ENCODE peak calls at places on chromosome 17, in five cellular contexts. One of them, this sample, is unnamed.

GRCh38 chr17:19482571-19482970 is 51.1 kb upstream of the SLC47A1 start:
- DNase-seq in CD8-positive, alpha-beta T cell: no peak
- DNase-seq in right lobe of liver: no peak
- DNase-seq in heart left ventricle: no peak
- DNase-seq in fibroblast of lung: peak; percentile 54
- DNase-seq in this sample: no peak

GRCh38 chr17:55845385-55845784 is 94.5 kb downstream of the PCTP start:
- DNase-seq in CD8-positive, alpha-beta T cell: peak; percentile 19
- DNase-seq in right lobe of liver: peak; percentile 54
- DNase-seq in heart left ventricle: peak; percentile 53
- DNase-seq in fibroblast of lung: peak; percentile 55
- DNase-seq in this sample: peak; percentile 33

GRCh38 chr17:42937712-42938596 is 26.3 kb downstream of the AARSD1 start:
- DNase-seq in CD8-positive, alpha-beta T cell: peak; percentile 23
- DNase-seq in right lobe of liver: no peak
- DNase-seq in heart left ventricle: peak; percentile 33
- DNase-seq in fibroblast of lung: peak; percentile 74
- DNase-seq in this sample: no peak

GRCh38 chr17:66200685-66201092 is 8.8 kb upstream of the CEP112 start:
- DNase-seq in CD8-positive, alpha-beta T cell: peak; percentile 45
- DNase-seq in right lobe of liver: peak; percentile 68
- DNase-seq in heart left ventricle: peak; percentile 42
- DNase-seq in fibroblast of lung: peak; percentile 86
- DNase-seq in this sample: no peak

GRCh38 chr17:67210915-67211314 is 34.1 kb downstream of the HELZ start:
- DNase-seq in CD8-positive, alpha-beta T cell: no peak
- DNase-seq in right lobe of liver: no peak
- DNase-seq in heart left ventricle: no peak
- DNase-seq in fibroblast of lung: no peak
- DNase-seq in this sample: no peak

GRCh38 chr17:78358538-78359215 is 1.2 kb downstream of the SOCS3 start:
- DNase-seq in CD8-positive, alpha-beta T cell: peak; percentile 36
- DNase-seq in right lobe of liver: no peak
- DNase-seq in heart left ventricle: no peak
- DNase-seq in fibroblast of lung: peak; percentile 56
- DNase-seq in this sample: no peak

GRCh38 chr17:915416-916201 is 64.0 kb downstream of the NXN start:
- DNase-seq in CD8-positive, alpha-beta T cell: no peak
- DNase-seq in right lobe of liver: no peak
- DNase-seq in heart left ventricle: peak; percentile 63
- DNase-seq in fibroblast of lung: no peak
- DNase-seq in this sample: no peak

GRCh38 chr17:2058521-2059124 is 3.7 kb downstream of the HIC1 start:
- DNase-seq in CD8-positive, alpha-beta T cell: peak; percentile 59
- DNase-seq in right lobe of liver: peak; percentile 88
- DNase-seq in heart left ventricle: peak; percentile 83
- DNase-seq in fibroblast of lung: peak; percentile 81
- DNase-seq in this sample: peak; percentile 85

GRCh38 chr17:63626551-63627228 is 4.5 kb downstream of the MAP3K3 start:
- DNase-seq in CD8-positive, alpha-beta T cell: no peak
- DNase-seq in right lobe of liver: no peak
- DNase-seq in heart left ventricle: no peak
- DNase-seq in fibroblast of lung: peak; percentile 29
- DNase-seq in this sample: no peak

GRCh38 chr17:22435231-22435974 is 743.1 kb downstream of the KCNJ18 start:
- DNase-seq in CD8-positive, alpha-beta T cell: no peak
- DNase-seq in right lobe of liver: no peak
- DNase-seq in heart left ventricle: no peak
- DNase-seq in fibroblast of lung: no peak
- DNase-seq in this sample: no peak

GRCh38 chr17:39735882-39736281 is 1.9 kb upstream of the GRB7 start:
- DNase-seq in CD8-positive, alpha-beta T cell: no peak
- DNase-seq in right lobe of liver: no peak
- DNase-seq in heart left ventricle: no peak
- DNase-seq in fibroblast of lung: no peak
- DNase-seq in this sample: peak; percentile 15

GRCh38 chr17:4951486-4951885 is 567 bp downstream of the ENO3 start:
- DNase-seq in CD8-positive, alpha-beta T cell: no peak
- DNase-seq in right lobe of liver: no peak
- DNase-seq in heart left ventricle: peak; percentile 59
- DNase-seq in fibroblast of lung: no peak
- DNase-seq in this sample: peak; percentile 13

GRCh38 chr17:732788-733720 is 658 bp downstream of the TLCD3A start:
- DNase-seq in CD8-positive, alpha-beta T cell: peak; percentile 39
- DNase-seq in right lobe of liver: no peak
- DNase-seq in heart left ventricle: peak; percentile 39
- DNase-seq in fibroblast of lung: peak; percentile 38
- DNase-seq in this sample: peak; percentile 87

DNA sequence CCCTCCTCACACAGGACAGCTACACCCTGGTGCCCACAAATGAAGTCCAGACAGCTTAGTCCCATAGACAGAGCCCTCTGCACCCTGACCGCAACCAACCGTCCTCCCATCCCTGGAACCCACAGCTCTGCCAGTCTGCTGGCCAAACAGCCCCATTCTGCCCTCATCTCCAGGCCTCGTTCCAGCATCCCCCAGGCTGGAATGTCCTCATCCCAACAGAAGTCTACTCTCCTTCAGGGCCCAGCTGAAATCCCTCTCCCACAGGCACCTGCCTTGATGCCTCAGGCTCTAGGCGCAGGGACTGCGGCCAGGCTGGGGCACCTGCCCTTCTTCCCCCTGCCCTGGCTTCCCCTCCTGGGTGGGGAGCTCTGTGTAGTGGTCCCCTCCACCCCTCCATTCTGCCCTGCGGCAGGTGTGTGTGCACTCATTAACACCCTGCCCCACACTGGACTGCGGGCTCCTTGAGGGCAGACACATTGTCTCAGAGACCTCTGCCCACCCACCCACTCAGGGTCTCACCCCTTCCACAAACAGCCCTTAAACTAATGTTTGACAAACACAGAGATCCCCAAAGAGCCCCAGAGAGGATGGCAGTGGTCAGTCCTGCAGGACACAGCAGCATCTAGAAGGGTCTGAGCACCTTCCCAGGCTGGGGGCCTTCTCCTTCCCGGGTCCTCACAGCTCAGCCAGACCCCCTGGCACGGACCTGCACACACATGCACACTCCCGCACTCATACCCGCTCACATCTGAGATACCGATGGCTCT is 830 bp downstream of the GRIN2C start:
- DNase-seq in CD8-positive, alpha-beta T cell: no peak
- DNase-seq in right lobe of liver: no peak
- DNase-seq in heart left ventricle: no peak
- DNase-seq in fibroblast of lung: no peak
- DNase-seq in this sample: no peak
- H3K4me3 ChIP-seq in CD8-positive, alpha-beta T cell: no peak overlapping the region
- H3K4me3 ChIP-seq in right lobe of liver: no peak overlapping the region
- H3K4me3 ChIP-seq in heart left ventricle: no peak overlapping the region
- H3K4me3 ChIP-seq in fibroblast of lung: no peak overlapping the region
- H3K4me3 ChIP-seq in this sample: no peak overlapping the region

GRCh38 chr17:6343736-6344135 is 91.2 kb downstream of the AIPL1 start:
- DNase-seq in CD8-positive, alpha-beta T cell: no peak
- DNase-seq in right lobe of liver: no peak
- DNase-seq in heart left ventricle: no peak
- DNase-seq in fibroblast of lung: no peak
- DNase-seq in this sample: no peak

GRCh38 chr17:6346986-6347385 is 87.9 kb downstream of the AIPL1 start:
- DNase-seq in CD8-positive, alpha-beta T cell: no peak
- DNase-seq in right lobe of liver: peak; percentile 15
- DNase-seq in heart left ventricle: no peak
- DNase-seq in fibroblast of lung: no peak
- DNase-seq in this sample: no peak

GRCh38 chr17:6347776-6348175 is 87.1 kb downstream of the AIPL1 start:
- DNase-seq in CD8-positive, alpha-beta T cell: no peak
- DNase-seq in right lobe of liver: peak; percentile 27
- DNase-seq in heart left ventricle: no peak
- DNase-seq in fibroblast of lung: no peak
- DNase-seq in this sample: no peak

GRCh38 chr17:6343191-6343590 is 91.7 kb downstream of the AIPL1 start:
- DNase-seq in CD8-positive, alpha-beta T cell: no peak
- DNase-seq in right lobe of liver: peak; percentile 10
- DNase-seq in heart left ventricle: no peak
- DNase-seq in fibroblast of lung: no peak
- DNase-seq in this sample: no peak

DNA sequence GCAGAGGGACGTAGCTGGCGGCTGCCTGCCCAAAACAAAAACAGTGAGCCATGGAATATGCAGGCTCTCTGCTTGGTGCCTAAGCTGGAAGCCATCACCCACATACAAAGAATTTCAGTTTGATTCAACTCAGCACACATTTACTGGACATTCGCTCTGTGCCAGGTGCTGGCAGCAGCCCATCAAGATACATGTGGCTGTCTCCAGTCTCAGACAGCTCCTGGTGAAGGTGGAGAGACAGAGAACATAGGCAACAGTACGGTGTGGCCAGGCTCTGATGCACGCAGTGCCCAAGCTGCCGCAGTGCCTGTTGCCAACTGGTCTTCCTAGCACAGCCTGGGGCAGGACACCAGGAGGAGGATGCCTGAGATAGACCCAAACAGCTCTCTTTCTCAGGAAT is 88.5 kb downstream of the AIPL1 start:
- DNase-seq in CD8-positive, alpha-beta T cell: no peak
- DNase-seq in right lobe of liver: peak; percentile 27
- DNase-seq in heart left ventricle: no peak
- DNase-seq in fibroblast of lung: no peak
- DNase-seq in this sample: no peak
- TF ChIP-seq CTCF in CD8-positive, alpha-beta T cell: no peak
- TF ChIP-seq CTCF in right lobe of liver: no peak
- TF ChIP-seq CTCF in heart left ventricle: no peak
- TF ChIP-seq CTCF in fibroblast of lung: no peak
- TF ChIP-seq CTCF in this sample: no peak

DNA sequence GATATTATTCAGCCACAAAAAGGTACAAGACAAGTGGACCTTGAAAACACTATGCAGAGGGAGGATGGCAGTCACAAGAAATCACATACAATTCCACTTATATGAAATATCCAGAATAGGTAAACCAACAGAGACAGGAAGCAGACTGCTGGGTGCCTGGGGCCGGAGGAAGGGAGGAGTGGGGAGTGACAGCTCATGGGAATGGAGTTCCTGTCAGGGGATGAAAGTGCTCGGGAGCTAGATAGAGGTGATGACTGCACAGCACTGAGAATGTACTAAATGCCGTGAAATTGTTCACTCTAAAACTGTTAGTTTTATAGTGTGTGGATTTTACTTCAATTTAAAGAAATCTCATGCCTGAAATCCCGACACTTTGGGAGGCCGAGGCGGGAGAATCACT is 74.2 kb upstream of the MED9 start:
- DNase-seq in CD8-positive, alpha-beta T cell: no peak
- DNase-seq in right lobe of liver: no peak
- DNase-seq in heart left ventricle: no peak
- DNase-seq in fibroblast of lung: no peak
- DNase-seq in this sample: no peak
- H3K4me1 ChIP-seq in CD8-positive, alpha-beta T cell: peaks cover 50% of the 10 kb centered on the region
- H3K4me1 ChIP-seq in right lobe of liver: no peaks in the 10 kb centered on the region
- H3K4me1 ChIP-seq in heart left ventricle: no peaks in the 10 kb centered on the region
- H3K4me1 ChIP-seq in fibroblast of lung: peaks cover 2% of the 10 kb centered on the region
- H3K4me1 ChIP-seq in this sample: no peaks in the 10 kb centered on the region

GRCh38 chr17:34283571-34283970 is 2.0 kb upstream of the CCL11 start:
- DNase-seq in CD8-positive, alpha-beta T cell: no peak
- DNase-seq in right lobe of liver: no peak
- DNase-seq in heart left ventricle: no peak
- DNase-seq in fibroblast of lung: no peak
- DNase-seq in this sample: no peak

GRCh38 chr17:34287858-34288257 is 2.3 kb downstream of the CCL11 start:
- DNase-seq in CD8-positive, alpha-beta T cell: no peak
- DNase-seq in right lobe of liver: no peak
- DNase-seq in heart left ventricle: no peak
- DNase-seq in fibroblast of lung: no peak
- DNase-seq in this sample: no peak

GRCh38 chr17:34285304-34285792 is at the start of gene CCL11:
- DNase-seq in CD8-positive, alpha-beta T cell: no peak
- DNase-seq in right lobe of liver: no peak
- DNase-seq in heart left ventricle: no peak
- DNase-seq in fibroblast of lung: no peak
- DNase-seq in this sample: no peak
- H3K4me3 ChIP-seq in CD8-positive, alpha-beta T cell: no peak within 1 kb of the TSS
- H3K4me3 ChIP-seq in right lobe of liver: no peak within 1 kb of the TSS
- H3K4me3 ChIP-seq in heart left ventricle: peak within 1 kb of the TSS; percentile 5
- H3K4me3 ChIP-seq in fibroblast of lung: no peak within 1 kb of the TSS
- H3K4me3 ChIP-seq in this sample: no peak within 1 kb of the TSS

DNA sequence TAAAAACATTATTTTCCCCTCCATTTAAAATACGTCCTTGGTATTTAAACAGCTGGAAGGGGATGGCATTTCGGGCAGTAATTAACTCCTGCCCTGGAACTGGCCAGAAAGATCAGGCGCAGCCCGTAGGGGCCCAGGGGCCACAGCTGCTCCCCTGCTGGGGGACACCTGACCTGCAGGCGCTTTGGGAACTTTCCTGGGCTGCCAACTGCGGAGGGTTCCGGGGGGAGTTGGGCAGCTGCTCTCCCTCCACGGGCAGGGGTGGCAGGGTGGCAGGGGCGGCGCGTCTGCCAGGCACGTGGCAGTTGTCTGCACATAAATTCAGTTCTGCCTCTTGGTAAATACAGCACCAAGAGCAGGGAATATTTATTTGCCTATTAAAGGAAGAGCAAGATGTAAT is 30.1 kb upstream of the CHMP6 start:
- DNase-seq in CD8-positive, alpha-beta T cell: no peak
- DNase-seq in right lobe of liver: no peak
- DNase-seq in heart left ventricle: no peak
- DNase-seq in fibroblast of lung: no peak
- DNase-seq in this sample: no peak
- TF ChIP-seq CTCF in CD8-positive, alpha-beta T cell: no peak
- TF ChIP-seq CTCF in right lobe of liver: no peak
- TF ChIP-seq CTCF in heart left ventricle: no peak
- TF ChIP-seq CTCF in fibroblast of lung: no peak
- TF ChIP-seq CTCF in this sample: no peak

DNA sequence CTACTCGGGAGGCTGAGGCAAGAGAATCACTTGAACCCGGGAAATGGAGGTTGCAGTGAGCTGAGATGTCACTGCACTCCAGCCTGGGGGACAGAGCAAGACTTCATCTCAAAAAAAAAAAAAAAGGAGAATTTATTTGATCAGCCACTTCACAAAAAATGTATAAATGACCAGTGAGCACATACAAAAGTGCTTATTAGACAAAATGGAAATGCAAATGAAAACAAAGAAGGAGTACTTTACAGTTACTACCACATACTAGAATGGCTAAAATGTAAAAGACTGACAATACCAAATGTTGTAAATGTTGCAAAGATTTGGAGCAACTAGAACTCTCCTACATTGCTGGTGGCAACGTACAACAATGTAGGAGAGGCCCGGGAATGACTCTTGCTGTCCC is 241.8 kb upstream of the SOX9 start:
- DNase-seq in CD8-positive, alpha-beta T cell: no peak
- DNase-seq in right lobe of liver: no peak
- DNase-seq in heart left ventricle: no peak
- DNase-seq in fibroblast of lung: no peak
- DNase-seq in this sample: no peak
- H3K4me1 ChIP-seq in CD8-positive, alpha-beta T cell: no peaks in the 10 kb centered on the region
- H3K4me1 ChIP-seq in right lobe of liver: no peaks in the 10 kb centered on the region
- H3K4me1 ChIP-seq in heart left ventricle: no peaks in the 10 kb centered on the region
- H3K4me1 ChIP-seq in fibroblast of lung: no peaks in the 10 kb centered on the region
- H3K4me1 ChIP-seq in this sample: no peaks in the 10 kb centered on the region

This sample was measured in pancreas.